ENCODE peak calls at places on chromosomes 16 and 17, in nine cellular contexts. N is HTR-8/SVneo; I is KBM-7; R is naive thymus-derived CD8-positive, alpha-beta T cell; L is BJ; W is stimulated activated CD8-positive, alpha-beta memory T cell treated with anti-CD3 and anti-CD28 coated beads, Interleukin-15, amount 100 ng/mL, for 4 hours; Q is GM20000; S is B cell; T is germinal center. K is an unnamed sample.

GRCh38 chr16:71867934-71868333 is 16.0 kb downstream of the ZNF821 start:
- DNase-seq in Q (no peak), S (no peak), N (no peak), R (no peak), I (no peak), L (no peak), T (no peak), W (no peak), K (no peak)

GRCh38 chr17:28941251-28941650 is 10.1 kb downstream of the PHF12 start:
- DNase-seq in L (no peak), S (no peak), Q (no peak), W (no peak), N (no peak), I (no peak), T (no peak), R (no peak), K (no peak)

GRCh38 chr17:67759355-67760171 is 41.8 kb downstream of the NOL11 start:
- DNase-seq in N (no peak), S (no peak), I (no peak), R (no peak), W (no peak), L (peak), Q (no peak), T (peak), K (no peak)

GRCh38 chr17:16470302-16470701 is 21.7 kb downstream of the LRRC75A start:
- DNase-seq in I (no peak), N (no peak), T (no peak), L (no peak), R (no peak), Q (no peak), W (no peak), S (no peak), K (no peak)

GRCh38 chr16:3999479-3999868 is 116.8 kb downstream of the ADCY9 start:
- DNase-seq in N (no peak), L (peak), T (no peak), R (no peak), W (no peak), S (no peak), Q (no peak), I (no peak), K (peak)

GRCh38 chr17:58741121-58741625 is 14.5 kb upstream of the PPM1E start:
- DNase-seq in R (no peak), L (peak), Q (no peak), I (no peak), N (no peak), S (no peak), W (no peak), T (no peak), K (no peak)

GRCh38 chr17:39186481-39187002 is 10.9 kb downstream of the CACNB1 start:
- DNase-seq in N (no peak), T (no peak), Q (no peak), I (no peak), L (no peak), S (no peak), W (no peak), R (no peak), K (no peak)

GRCh38 chr17:47869114-47869513 is 18.2 kb upstream of the SP6 start:
- DNase-seq in I (no peak), W (no peak), S (no peak), T (no peak), L (no peak), R (no peak), Q (no peak), N (no peak), K (no peak)

GRCh38 chr16:1432388-1433262 is 1.7 kb downstream of the PERCC1 start:
- DNase-seq in T (no peak), N (no peak), I (no peak), Q (no peak), W (no peak), L (no peak), S (no peak), R (no peak), K (no peak)

GRCh38 chr17:77884967-77885641 is 73.4 kb upstream of the TNRC6C start:
- DNase-seq in N (no peak), R (no peak), L (no peak), W (no peak), S (no peak), Q (no peak), T (no peak), I (no peak), K (no peak)

GRCh38 chr17:50277357-50277754 is 3.1 kb downstream of the TMEM92 start:
- DNase-seq in I (no peak), N (no peak), L (no peak), R (no peak), W (no peak), Q (no peak), T (no peak), S (no peak), K (peak)

GRCh38 chr16:89046491-89046890 is 47.2 kb upstream of the ACSF3 start:
- DNase-seq in S (no peak), I (no peak), T (no peak), Q (no peak), L (no peak), R (no peak), W (no peak), N (no peak), K (no peak)

GRCh38 chr16:15847621-15848175 is 9.1 kb downstream of the MYH11 start:
- DNase-seq in S (no peak), N (no peak), L (no peak), T (no peak), Q (no peak), W (no peak), R (no peak), I (no peak), K (no peak)

GRCh38 chr17:61381537-61381936 is 18.1 kb upstream of the TBX2 start:
- DNase-seq in I (no peak), Q (no peak), W (no peak), N (no peak), R (no peak), S (no peak), L (no peak), T (no peak), K (peak)

K was measured in kidney.